ENCODE peak calls at places on chromosome 2, in four cellular contexts. A is astrocyte, L is ovary, K is Peyer's patch. S is an unnamed sample.
A peak's percentile ranks its signal among the peaks of the same experiment; 100 is the strongest.

GRCh38 chr2:201701591-201701990 is 3.1 kb upstream of the MPP4 start:
- DNase-seq in A (no peak), L (no peak), K (no peak), S (no peak)

GRCh38 chr2:43707255-43707654 is 31.0 kb upstream of the C1GALT1C1L start:
- DNase-seq in A (peak; percentile 80), L (peak; percentile 47), K (no peak), S (no peak)

GRCh38 chr2:23495661-23496114 is 110.7 kb downstream of the KLHL29 start:
- DNase-seq in A (no peak), L (peak; percentile 68), K (no peak), S (no peak)

GRCh38 chr2:136647039-136647438 is 118.3 kb upstream of the THSD7B start:
- DNase-seq in A (no peak), L (no peak), K (no peak), S (no peak)

GRCh38 chr2:73890301-73891092 is 2.3 kb upstream of the ACTG2 start:
- DNase-seq in A (no peak), L (no peak), K (no peak), S (no peak)

GRCh38 chr2:212998629-212999359 is 152.6 kb downstream of the IKZF2 start:
- DNase-seq in A (peak; percentile 18), L (no peak), K (no peak), S (no peak)

GRCh38 chr2:238772635-238773297 is 75.1 kb upstream of the TWIST2 start:
- DNase-seq in A (no peak), L (no peak), K (no peak), S (no peak)

GRCh38 chr2:210667726-210668125 is 111.3 kb downstream of the CPS1 start:
- DNase-seq in A (no peak), L (no peak), K (no peak), S (no peak)

GRCh38 chr2:10382313-10383061 is 65.6 kb downstream of the ODC1 start:
- DNase-seq in A (no peak), L (no peak), K (no peak), S (no peak)

GRCh38 chr2:88074854-88075292 is 7.2 kb downstream of the SMYD1 start:
- DNase-seq in A (peak; percentile 88), L (no peak), K (no peak), S (no peak)

GRCh38 chr2:10057231-10058107 is 14.1 kb downstream of the KLF11 start:
- DNase-seq in A (peak; percentile 65), L (peak; percentile 91), K (no peak), S (no peak)

GRCh38 chr2:226184940-226185575 is 614.6 kb downstream of the IRS1 start:
- DNase-seq in A (peak; percentile 63), L (peak; percentile 30), K (no peak), S (no peak)

GRCh38 chr2:18752022-18752493 is 162.7 kb upstream of the NT5C1B start:
- DNase-seq in A (no peak), L (no peak), K (no peak), S (no peak)

GRCh38 chr2:185219981-185220380 is 518.6 kb upstream of the FSIP2 start:
- DNase-seq in A (peak; percentile 7), L (no peak), K (no peak), S (no peak)

GRCh38 chr2:136116813-136117390 is 1.0 kb downstream of the CXCR4 start:
- DNase-seq in A (no peak), L (peak; percentile 35), K (no peak), S (peak; percentile 52)

GRCh38 chr2:25402477-25402876 is 60.8 kb upstream of the DNMT3A start:
- DNase-seq in A (no peak), L (no peak), K (no peak), S (peak; percentile 86)

GRCh38 chr2:1640301-1641135 is 103.8 kb downstream of the PXDN start:
- DNase-seq in A (no peak), L (peak; percentile 19), K (no peak), S (no peak)

GRCh38 chr2:208799397-208799796 is 392.8 kb downstream of the PTH2R start:
- DNase-seq in A (no peak), L (no peak), K (no peak), S (no peak)
- H3K4me3 ChIP-seq in A (no peak overlapping the region), L (no peak overlapping the region), K (no peak overlapping the region), S (no peak overlapping the region)

DNA sequence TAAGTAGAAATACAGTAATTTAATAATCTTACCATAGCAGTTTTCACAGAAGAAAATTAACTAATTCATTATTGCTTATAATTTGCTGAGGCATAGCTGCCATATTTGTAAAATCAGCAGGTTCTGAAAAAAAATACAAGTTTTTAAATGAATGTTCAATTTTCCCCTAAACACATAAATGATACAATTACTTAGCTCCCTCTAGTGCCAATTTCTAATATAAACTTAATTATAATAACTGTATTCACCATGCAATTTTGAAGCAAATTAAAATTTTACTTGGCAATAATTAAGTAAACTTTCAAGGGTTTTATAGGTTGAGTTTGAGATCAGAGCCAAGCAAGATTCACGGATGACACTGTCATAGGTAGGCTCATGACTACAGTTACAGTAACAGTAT is 1321.6 kb upstream of the ACVR2A start:
- DNase-seq in A (no peak), L (no peak), K (no peak), S (no peak)
- TF ChIP-seq CTCF in A (peak; percentile 23), L (no peak), K (no peak), S (no peak)

GRCh38 chr2:144995482-144995881 is 475.6 kb upstream of the ZEB2 start:
- DNase-seq in A (no peak), L (no peak), K (no peak), S (no peak)
- H3K4me3 ChIP-seq in A (no peak overlapping the region), L (no peak overlapping the region), K (no peak overlapping the region), S (no peak overlapping the region)

GRCh38 chr2:231960810-231961348 is 634 bp upstream of the DIS3L2 start:
- DNase-seq in A (no peak), L (no peak), K (no peak), S (no peak)

GRCh38 chr2:231966886-231967285 is 5.4 kb downstream of the DIS3L2 start:
- DNase-seq in A (no peak), L (no peak), K (no peak), S (no peak)

GRCh38 chr2:231957913-231958763 is 3.4 kb upstream of the DIS3L2 start:
- DNase-seq in A (no peak), L (no peak), K (no peak), S (no peak)

GRCh38 chr2:231965118-231965517 is 3.6 kb downstream of the DIS3L2 start:
- DNase-seq in A (no peak), L (no peak), K (no peak), S (no peak)

DNA sequence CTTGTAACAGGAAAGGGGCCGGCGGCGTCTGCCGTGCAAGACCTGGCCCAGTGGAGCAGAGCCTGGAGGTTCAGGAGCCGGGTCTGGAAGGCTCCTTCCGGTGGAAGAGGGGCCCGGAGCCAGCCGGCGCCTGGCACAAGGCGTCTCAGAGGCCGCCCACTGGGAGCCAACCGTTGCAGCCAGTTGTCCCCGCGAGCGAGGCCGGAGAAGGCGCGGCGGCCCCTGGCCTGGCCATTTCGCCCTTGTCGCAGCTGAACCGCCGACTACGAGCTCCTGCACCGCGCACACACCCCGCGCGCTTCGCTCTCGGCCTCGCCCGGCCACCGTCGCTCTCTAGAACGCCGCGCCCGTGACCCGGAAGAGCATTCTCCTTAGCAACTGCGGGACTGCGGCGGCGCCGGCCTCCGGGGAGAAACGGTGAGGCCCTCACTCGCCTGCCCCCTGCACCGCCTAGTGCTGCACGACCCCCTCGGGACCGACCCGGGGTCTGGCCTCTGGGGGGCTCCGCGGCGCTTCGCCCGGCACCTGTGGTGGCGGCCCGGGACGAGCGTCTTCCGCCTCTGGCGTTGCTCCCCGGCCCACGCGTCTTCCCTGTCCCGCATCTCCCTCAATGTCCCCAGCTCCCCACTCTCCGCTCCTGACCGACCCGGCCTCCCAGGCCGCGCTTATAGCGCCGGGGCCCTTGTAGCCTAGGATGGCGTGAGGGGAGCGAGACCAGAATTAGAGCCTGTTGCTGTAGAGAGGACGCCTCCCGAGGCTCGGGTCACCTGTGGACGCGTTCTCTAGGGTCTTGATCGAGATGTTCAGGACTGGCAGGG is at the start of gene DIS3L2:
- DNase-seq in A (peak; percentile 74), L (peak; percentile 88), K (peak; percentile 89), S (peak; percentile 40)
- TF ChIP-seq CTCF in A (no peak), L (no peak), K (no peak), S (no peak)